ENCODE peak calls at places on chromosomes 7 and 10, in four cellular contexts. One of them, this sample, is unnamed.
A peak's percentile ranks its signal among the peaks of the same experiment; 100 is the strongest.

GRCh38 chr10:123759496-123760070 is 93.4 kb downstream of the GPR26 start:
- DNase-seq in HEK293T: no peak
- DNase-seq in HepG2: no peak
- DNase-seq in GM12878: no peak
- DNase-seq in this sample: no peak

GRCh38 chr7:27895553-27895952 is 155.6 kb downstream of the TAX1BP1 start:
- DNase-seq in HEK293T: no peak
- DNase-seq in HepG2: no peak
- DNase-seq in GM12878: no peak
- DNase-seq in this sample: no peak

GRCh38 chr10:72226418-72227027 is 10.4 kb upstream of the ASCC1 start:
- DNase-seq in HEK293T: no peak
- DNase-seq in HepG2: no peak
- DNase-seq in GM12878: no peak
- DNase-seq in this sample: no peak

GRCh38 chr7:80900583-80901576 is 18.0 kb downstream of the SEMA3C start:
- DNase-seq in HEK293T: no peak
- DNase-seq in HepG2: no peak
- DNase-seq in GM12878: no peak
- DNase-seq in this sample: no peak

GRCh38 chr7:38462819-38463218 is 168.4 kb downstream of the AMPH start:
- DNase-seq in HEK293T: no peak
- DNase-seq in HepG2: no peak
- DNase-seq in GM12878: no peak
- DNase-seq in this sample: no peak

GRCh38 chr7:100008525-100008924 is 6.9 kb upstream of the ZKSCAN1 start:
- DNase-seq in HEK293T: no peak
- DNase-seq in HepG2: no peak
- DNase-seq in GM12878: no peak
- DNase-seq in this sample: no peak

GRCh38 chr7:45660901-45661211 is 86.7 kb downstream of the ADCY1 start:
- DNase-seq in HEK293T: no peak
- DNase-seq in HepG2: no peak
- DNase-seq in GM12878: no peak
- DNase-seq in this sample: no peak

GRCh38 chr10:130053561-130053960 is 57.1 kb downstream of the C10orf143 start:
- DNase-seq in HEK293T: no peak
- DNase-seq in HepG2: no peak
- DNase-seq in GM12878: no peak
- DNase-seq in this sample: no peak

GRCh38 chr7:66950763-66951162 is 29.7 kb downstream of the TMEM248 start:
- DNase-seq in HEK293T: no peak
- DNase-seq in HepG2: no peak
- DNase-seq in GM12878: no peak
- DNase-seq in this sample: no peak

GRCh38 chr7:6675807-6676405 is 30.8 kb downstream of the ZNF12 start:
- DNase-seq in HEK293T: no peak
- DNase-seq in HepG2: no peak
- DNase-seq in GM12878: no peak
- DNase-seq in this sample: no peak

GRCh38 chr7:34165927-34166550 is 260.7 kb downstream of the BMPER start:
- DNase-seq in HEK293T: peak; percentile 23
- DNase-seq in HepG2: peak; percentile 25
- DNase-seq in GM12878: no peak
- DNase-seq in this sample: no peak

GRCh38 chr7:34163956-34164355 is 258.6 kb downstream of the BMPER start:
- DNase-seq in HEK293T: no peak
- DNase-seq in HepG2: no peak
- DNase-seq in GM12878: no peak
- DNase-seq in this sample: no peak

GRCh38 chr7:34162676-34163075 is 257.3 kb downstream of the BMPER start:
- DNase-seq in HEK293T: no peak
- DNase-seq in HepG2: no peak
- DNase-seq in GM12878: no peak
- DNase-seq in this sample: no peak

GRCh38 chr7:34168013-34168412 is 262.7 kb downstream of the BMPER start:
- DNase-seq in HEK293T: no peak
- DNase-seq in HepG2: no peak
- DNase-seq in GM12878: no peak
- DNase-seq in this sample: no peak

DNA sequence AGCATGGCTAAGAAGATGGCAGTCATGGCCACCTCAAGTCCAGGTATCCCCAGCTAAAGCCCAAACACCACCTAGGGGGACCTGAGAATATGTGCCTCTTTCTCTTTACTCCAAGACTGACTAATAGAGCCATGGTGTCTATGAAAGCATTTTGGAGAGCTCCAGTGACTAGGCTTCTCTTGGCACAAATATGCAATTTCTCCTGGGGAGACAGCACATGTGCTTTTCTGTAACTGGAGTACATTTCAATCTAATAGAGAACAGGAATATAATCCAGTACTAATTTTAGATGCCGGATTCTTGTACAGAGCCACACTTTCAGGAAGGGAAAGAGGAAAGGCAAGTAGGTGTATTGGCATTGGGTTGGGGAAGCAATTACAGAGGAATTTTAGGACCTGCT is 260.1 kb downstream of the BMPER start:
- DNase-seq in HEK293T: no peak
- DNase-seq in HepG2: no peak
- DNase-seq in GM12878: no peak
- DNase-seq in this sample: no peak
- TF ChIP-seq TARDBP in HEK293T: no peak
- TF ChIP-seq TARDBP in HepG2: no peak
- TF ChIP-seq TARDBP in GM12878: no peak
- TF ChIP-seq TARDBP in this sample: no peak

GRCh38 chr10:70540089-70540788 is 61.7 kb downstream of the PALD1 start:
- DNase-seq in HEK293T: peak; percentile 42
- DNase-seq in HepG2: peak; percentile 18
- DNase-seq in GM12878: no peak
- DNase-seq in this sample: peak; percentile 77
- TF ChIP-seq TARDBP in HEK293T: peak; percentile 55
- TF ChIP-seq TARDBP in HepG2: no peak
- TF ChIP-seq TARDBP in GM12878: no peak
- TF ChIP-seq TARDBP in this sample: no peak

DNA sequence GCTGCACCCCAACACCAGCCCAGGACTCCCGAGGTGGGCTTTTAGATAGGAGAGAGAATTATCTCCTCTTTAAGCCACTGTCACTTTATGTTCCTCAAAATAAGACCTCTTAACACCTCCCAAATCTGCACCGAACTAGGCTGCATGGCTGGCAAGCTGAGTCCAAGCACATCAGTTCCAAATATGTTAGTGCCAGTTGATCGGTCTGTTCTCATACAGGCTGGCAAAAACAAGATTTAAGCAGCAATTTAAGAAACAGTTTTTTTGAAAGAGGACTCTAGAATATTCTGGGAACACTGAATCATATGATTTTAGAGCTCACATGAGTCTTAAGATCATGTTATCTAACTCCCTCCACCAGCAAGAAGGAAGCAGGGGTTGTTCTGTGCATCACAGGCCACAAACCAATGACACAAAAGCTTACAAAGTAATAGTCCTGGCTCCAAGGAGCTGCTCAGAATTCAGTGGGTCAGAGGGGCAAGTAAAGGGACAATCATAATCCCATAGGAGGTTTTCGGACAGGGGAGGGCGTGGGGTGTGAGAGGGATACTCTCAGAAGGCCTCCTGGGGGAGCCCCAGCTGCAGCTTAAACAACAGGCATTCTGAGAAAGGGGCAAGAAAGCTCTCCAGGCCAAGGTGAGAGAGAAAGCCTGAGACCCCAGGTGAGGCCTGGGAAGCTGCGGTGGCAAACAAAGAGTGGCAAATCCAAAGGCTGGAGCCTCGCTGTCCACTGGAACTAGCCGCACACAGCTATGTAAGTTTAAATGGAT is 7.1 kb downstream of the COBL start:
- DNase-seq in HEK293T: no peak
- DNase-seq in HepG2: no peak
- DNase-seq in GM12878: no peak
- DNase-seq in this sample: no peak
- TF ChIP-seq TARDBP in HEK293T: no peak
- TF ChIP-seq TARDBP in HepG2: no peak
- TF ChIP-seq TARDBP in GM12878: no peak
- TF ChIP-seq TARDBP in this sample: no peak

GRCh38 chr10:113945075-113945686 is 90.7 kb downstream of the NHLRC2 start:
- DNase-seq in HEK293T: no peak
- DNase-seq in HepG2: no peak
- DNase-seq in GM12878: no peak
- DNase-seq in this sample: no peak
- TF ChIP-seq TARDBP in HEK293T: no peak
- TF ChIP-seq TARDBP in HepG2: no peak
- TF ChIP-seq TARDBP in GM12878: no peak
- TF ChIP-seq TARDBP in this sample: no peak

This sample was measured in K562.